ENCODE peak calls at places on chromosomes 1 and 21, in four cellular contexts. I is prostate gland, J is Panc1, B is lung. N is an unnamed sample.

GRCh38 chr1:226708342-226708780 is 30.7 kb downstream of the ITPKB start:
- DNase-seq in I (no peak), J (no peak), B (no peak), N (peak; percentile 38)

GRCh38 chr1:178536844-178537371 is 24.0 kb downstream of the TEX35 start:
- DNase-seq in I (no peak), J (peak; percentile 91), B (peak; percentile 37), N (peak; percentile 43)

GRCh38 chr1:176241385-176242015 is 34.4 kb upstream of the COP1 start:
- DNase-seq in I (no peak), J (peak; percentile 43), B (no peak), N (peak; percentile 83)

GRCh38 chr1:24047101-24047459 is 64.9 kb downstream of the MYOM3 start:
- DNase-seq in I (no peak), J (peak; percentile 32), B (peak; percentile 47), N (no peak)

GRCh38 chr1:168373869-168374268 is 93.2 kb downstream of the TBX19 start:
- DNase-seq in I (no peak), J (no peak), B (no peak), N (no peak)

GRCh38 chr1:247337250-247337746 is 5.6 kb upstream of the ZNF496 start:
- DNase-seq in I (no peak), J (no peak), B (no peak), N (no peak)

GRCh38 chr21:43984905-43985689 is 27.0 kb upstream of the TRAPPC10 start:
- DNase-seq in I (no peak), J (no peak), B (no peak), N (no peak)

GRCh38 chr1:59015708-59016107 is 231.9 kb upstream of the JUN start:
- DNase-seq in I (peak; percentile 13), J (no peak), B (no peak), N (no peak)

GRCh38 chr1:60162941-60163340 is 89.4 kb upstream of the C1orf87 start:
- DNase-seq in I (no peak), J (no peak), B (no peak), N (no peak)

GRCh38 chr1:66176012-66176715 is 357.8 kb upstream of the SGIP1 start:
- DNase-seq in I (no peak), J (no peak), B (no peak), N (no peak)

GRCh38 chr1:169951108-169951507 is 57.4 kb upstream of the SCYL3 start:
- DNase-seq in I (no peak), J (no peak), B (no peak), N (no peak)
- H3K4me3 ChIP-seq in I (no peak overlapping the region), J (no peak overlapping the region), B (no peak overlapping the region), N (no peak overlapping the region)

GRCh38 chr1:155125511-155125945 is 2.1 kb upstream of the EFNA1 start:
- DNase-seq in I (peak; percentile 59), J (no peak), B (no peak), N (no peak)
- TF ChIP-seq CTCF in I (no peak), J (no peak), B (no peak), N (peak; percentile 22)

GRCh38 chr1:117821782-117822447 is 107.5 kb downstream of the GDAP2 start:
- DNase-seq in I (peak; percentile 28), J (peak; percentile 55), B (no peak), N (peak; percentile 58)
- H3K4me3 ChIP-seq in I (no peak overlapping the region), J (no peak overlapping the region), B (no peak overlapping the region), N (no peak overlapping the region)

GRCh38 chr21:28742527-28742926 is 250.2 kb downstream of the LTN1 start:
- DNase-seq in I (no peak), J (no peak), B (no peak), N (no peak)
- TF ChIP-seq CTCF in I (peak; percentile 26), J (no peak), B (no peak), N (peak; percentile 31)

DNA sequence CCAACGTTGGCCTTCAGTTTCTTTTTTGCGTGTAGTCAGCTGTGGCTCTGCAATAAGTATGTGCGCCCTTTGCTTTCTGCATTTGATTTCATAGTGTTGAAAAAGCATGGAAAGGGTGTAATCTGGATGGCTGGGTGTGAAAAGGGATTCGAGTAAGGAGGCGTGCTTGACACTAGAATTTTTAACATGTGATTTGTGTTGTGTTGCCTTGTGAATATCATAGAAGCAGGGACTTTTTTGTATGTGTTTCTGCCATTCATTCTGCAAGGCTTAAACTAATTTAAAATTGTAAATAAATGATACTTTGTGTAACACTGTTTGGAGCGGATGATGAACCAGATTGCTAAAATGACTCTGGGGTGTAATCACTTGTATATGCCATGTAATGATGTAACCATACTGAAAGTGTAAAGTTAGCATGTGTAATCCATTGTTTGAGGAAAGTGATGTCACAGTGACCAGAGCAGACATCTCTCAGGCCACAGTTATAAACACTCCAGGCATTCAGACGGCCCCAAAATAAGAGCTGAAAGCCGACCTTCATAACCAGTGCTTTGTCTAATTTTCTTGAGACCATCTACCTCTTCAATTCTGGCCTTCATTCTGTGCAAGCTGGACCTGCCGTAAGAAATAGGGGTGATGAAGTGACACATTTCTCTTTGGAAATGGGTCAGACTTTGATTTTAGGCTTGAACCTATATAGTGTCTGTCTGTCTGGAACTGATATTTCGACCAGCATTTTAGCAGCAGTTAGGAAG is 616 bp downstream of the SH3BGR start:
- DNase-seq in I (no peak), J (peak; percentile 45), B (no peak), N (no peak)
- H3K4me3 ChIP-seq in I (peak overlapping the region; percentile 16), J (no peak overlapping the region), B (no peak overlapping the region), N (no peak overlapping the region)

DNA sequence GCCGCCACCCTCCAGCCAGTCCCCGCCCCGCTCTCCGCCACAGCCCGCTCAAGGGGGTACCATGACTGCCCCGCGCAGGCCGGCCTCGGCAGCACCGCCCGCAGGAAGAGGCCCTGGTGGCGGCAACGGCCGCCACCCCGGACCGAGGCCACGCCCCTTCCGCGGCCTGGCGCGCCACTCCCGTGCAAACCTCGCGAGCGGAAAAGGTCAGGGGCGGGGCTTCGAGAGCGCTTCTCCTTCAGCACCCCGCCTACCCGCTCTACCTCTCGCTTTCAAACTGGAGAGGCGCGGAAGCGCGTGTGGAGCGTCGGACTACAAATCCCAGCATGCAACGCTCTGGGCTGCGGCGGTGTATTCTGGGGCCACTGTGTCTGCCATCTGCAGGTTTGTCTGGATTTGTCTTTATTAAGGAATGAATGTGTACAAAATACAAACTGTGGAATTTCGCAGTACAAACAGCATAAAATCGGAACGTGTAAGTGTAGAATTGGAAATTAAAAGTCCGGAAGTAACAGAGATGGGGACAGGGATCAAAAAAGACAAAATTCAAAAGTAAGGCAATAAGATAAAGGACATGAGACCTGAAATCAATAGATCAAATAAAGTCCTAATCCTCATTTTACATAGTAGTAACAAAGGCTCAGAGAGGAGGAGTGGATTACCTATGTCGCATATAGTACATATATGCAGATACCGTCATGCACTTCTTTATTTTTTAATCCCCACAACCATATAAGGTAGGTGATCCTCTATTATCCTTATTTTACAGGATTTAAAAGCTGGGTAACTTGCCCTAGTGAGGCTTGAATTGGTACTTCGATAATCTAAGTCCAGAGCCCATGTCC is 464 bp upstream of the ADSS2 start:
- DNase-seq in I (peak; percentile 99), J (peak; percentile 97), B (peak; percentile 99), N (peak; percentile 86)
- TF ChIP-seq CTCF in I (peak; percentile 81), J (peak; percentile 81), B (peak; percentile 1), N (peak; percentile 37)

GRCh38 chr1:85062425-85063026 is 14.2 kb upstream of the MCOLN3 start:
- DNase-seq in I (no peak), J (no peak), B (no peak), N (no peak)

GRCh38 chr1:85059563-85059962 is 11.3 kb upstream of the MCOLN3 start:
- DNase-seq in I (no peak), J (no peak), B (no peak), N (no peak)

GRCh38 chr1:85060038-85060437 is 11.7 kb upstream of the MCOLN3 start:
- DNase-seq in I (no peak), J (no peak), B (no peak), N (no peak)

GRCh38 chr1:85058781-85059180 is 10.5 kb upstream of the MCOLN3 start:
- DNase-seq in I (no peak), J (no peak), B (no peak), N (no peak)

DNA sequence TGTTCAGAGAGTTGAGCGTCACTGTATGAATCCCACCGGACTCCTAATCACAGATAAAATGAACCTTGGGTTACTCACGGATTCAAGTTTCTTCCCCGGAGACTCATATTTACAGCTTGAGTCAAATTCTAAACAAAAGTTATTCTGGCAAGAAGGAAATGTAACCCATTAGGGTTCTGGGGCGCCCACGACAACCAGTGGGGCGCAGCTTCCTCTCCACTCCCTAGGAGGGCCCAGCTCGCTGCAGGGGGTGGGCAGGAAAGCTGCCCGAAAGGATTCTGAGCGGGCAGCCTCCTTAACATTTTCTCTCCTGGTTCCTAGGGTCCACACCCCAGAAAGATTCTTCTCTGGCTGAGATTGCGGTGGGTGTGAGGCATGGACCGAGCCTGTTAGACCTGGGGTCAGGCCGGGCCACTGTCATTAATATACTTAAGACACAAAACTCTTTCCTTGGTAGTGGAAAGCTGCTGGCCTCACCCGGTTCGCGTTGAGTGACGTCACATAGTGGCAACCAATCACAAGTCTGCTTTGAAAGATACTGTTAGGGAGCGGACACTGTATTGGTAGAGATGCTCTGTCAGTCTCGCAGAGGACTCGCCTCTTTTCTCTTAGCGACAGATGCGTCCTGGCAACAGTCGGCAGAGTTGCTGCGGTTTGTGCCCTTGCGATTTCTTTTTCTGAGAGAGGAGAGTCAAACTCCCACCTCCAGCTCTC is 13.6 kb upstream of the MCOLN3 start:
- DNase-seq in I (peak; percentile 93), J (peak; percentile 99), B (peak; percentile 97), N (peak; percentile 94)
- H3K4me3 ChIP-seq in I (peak overlapping the region; percentile 34), J (peak overlapping the region; percentile 71), B (no peak overlapping the region), N (peak overlapping the region; percentile 57)

GRCh38 chr1:85576642-85577420 is 3.7 kb upstream of the CCN1 start:
- DNase-seq in I (peak; percentile 76), J (peak; percentile 63), B (peak; percentile 88), N (no peak)
- TF ChIP-seq CTCF in I (peak; percentile 92), J (peak; percentile 99), B (peak; percentile 34), N (peak; percentile 63)

GRCh38 chr1:12370241-12370980 is 140.6 kb downstream of the VPS13D start:
- DNase-seq in I (no peak), J (no peak), B (no peak), N (no peak)
- H3K4me3 ChIP-seq in I (no peak overlapping the region), J (no peak overlapping the region), B (no peak overlapping the region), N (no peak overlapping the region)

DNA sequence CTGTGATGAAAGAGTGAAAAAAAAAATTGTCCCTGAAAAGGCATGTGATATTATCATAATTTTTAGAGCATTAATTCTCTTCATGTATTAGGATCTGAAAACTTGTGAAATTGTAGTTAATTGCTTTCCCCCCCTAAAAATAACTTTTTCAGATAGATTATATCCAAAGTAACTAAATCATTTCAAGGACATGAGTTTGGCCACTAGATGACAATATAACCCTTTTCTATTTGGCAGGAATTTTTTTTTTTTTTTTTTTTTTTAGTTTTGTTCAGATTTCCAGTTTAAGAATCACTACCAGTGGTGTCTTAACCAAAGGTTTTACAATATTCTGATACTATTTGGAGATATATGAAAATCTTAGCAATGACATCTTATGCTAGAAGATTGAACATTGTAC is 370.8 kb downstream of the AMY1C start:
- DNase-seq in I (no peak), J (no peak), B (no peak), N (no peak)
- TF ChIP-seq CTCF in I (no peak), J (peak; percentile 42), B (no peak), N (no peak)

N was measured in epithelial cell of proximal tubule.